ENCODE peak calls at places on chromosomes 6 and 20, in nine cellular contexts. A is left ventricle myocardium superior; L is globus pallidus; I is RPMI8226; D is SK-MEL-5; X is prostate gland; W is central memory CD4-positive, alpha-beta T cell; F is Caki2; G is SK-N-SH. R is an unnamed sample.

GRCh38 chr6:113779656-113780055 is 77.5 kb upstream of the MARCKS start:
- DNase-seq in A (no peak), L (no peak), I (no peak), D (no peak), X (no peak), W (no peak), F (no peak), G (no peak), R (no peak)

GRCh38 chr6:161261797-161262196 is 12.1 kb downstream of the AGPAT4 start:
- DNase-seq in A (no peak), L (no peak), I (no peak), D (no peak), X (no peak), W (no peak), F (no peak), G (no peak), R (no peak)

GRCh38 chr20:53283011-53283410 is 310.6 kb downstream of the ZNF217 start:
- DNase-seq in A (no peak), L (no peak), I (no peak), D (no peak), X (no peak), W (no peak), F (no peak), G (no peak), R (no peak)

GRCh38 chr6:166619912-166620311 is 7.1 kb downstream of the RPS6KA2 start:
- DNase-seq in A (peak), L (no peak), I (peak), D (no peak), X (peak), W (no peak), F (no peak), G (peak), R (no peak)

GRCh38 chr6:41917528-41917927 is 3.4 kb downstream of the MED20 start:
- DNase-seq in A (no peak), L (no peak), I (no peak), D (no peak), X (no peak), W (no peak), F (peak), G (no peak), R (no peak)

GRCh38 chr6:123402052-123402451 is 234.7 kb downstream of the TRDN start:
- DNase-seq in A (no peak), L (no peak), I (no peak), D (no peak), X (no peak), W (no peak), F (no peak), G (no peak), R (no peak)

GRCh38 chr6:41022294-41022693 is 16.7 kb downstream of the UNC5CL start:
- DNase-seq in A (no peak), L (no peak), I (no peak), D (no peak), X (no peak), W (no peak), F (no peak), G (peak), R (no peak)

GRCh38 chr6:129863664-129864063 is 2.5 kb upstream of the TMEM244 start:
- DNase-seq in A (no peak), L (no peak), I (no peak), D (no peak), X (no peak), W (no peak), F (no peak), G (no peak), R (no peak)

GRCh38 chr20:17399303-17399985 is 131.7 kb downstream of the BFSP1 start:
- DNase-seq in A (no peak), L (no peak), I (no peak), D (no peak), X (no peak), W (no peak), F (no peak), G (no peak), R (no peak)

GRCh38 chr6:14505391-14505790 is 387.8 kb downstream of the CD83 start:
- DNase-seq in A (no peak), L (no peak), I (no peak), D (no peak), X (no peak), W (no peak), F (no peak), G (no peak), R (no peak)

GRCh38 chr6:133923938-133924593 is 29.0 kb upstream of the TBPL1 start:
- DNase-seq in A (no peak), L (peak), I (peak), D (peak), X (peak), W (peak), F (peak), G (peak), R (peak)

GRCh38 chr6:169229611-169230321 is 23.9 kb downstream of the THBS2 start:
- DNase-seq in A (peak), L (peak), I (no peak), D (peak), X (no peak), W (no peak), F (no peak), G (no peak), R (no peak)

GRCh38 chr20:2820084-2820895 is 4.1 kb downstream of the TMEM239 start:
- DNase-seq in A (no peak), L (no peak), I (no peak), D (no peak), X (no peak), W (no peak), F (no peak), G (no peak), R (no peak)

GRCh38 chr6:16751251-16751946 is 9.9 kb downstream of the ATXN1 start:
- DNase-seq in A (no peak), L (no peak), I (no peak), D (no peak), X (no peak), W (no peak), F (no peak), G (no peak), R (no peak)

GRCh38 chr6:89952696-89953095 is 58.4 kb downstream of the GJA10 start:
- DNase-seq in A (no peak), L (no peak), I (no peak), D (peak), X (no peak), W (peak), F (no peak), G (no peak), R (no peak)

GRCh38 chr6:92701425-92702096 is 717.8 kb downstream of the EPHA7 start:
- DNase-seq in A (no peak), L (no peak), I (no peak), D (no peak), X (no peak), W (no peak), F (no peak), G (no peak), R (peak)

GRCh38 chr6:111484655-111484974 is 1.6 kb upstream of the REV3L start:
- DNase-seq in A (no peak), L (no peak), I (peak), D (no peak), X (no peak), W (no peak), F (no peak), G (no peak), R (no peak)

GRCh38 chr6:786946-787763 is 94.2 kb upstream of the EXOC2 start:
- DNase-seq in A (no peak), L (no peak), I (peak), D (peak), X (no peak), W (no peak), F (no peak), G (peak), R (no peak)